ENCODE peak calls at places on chromosomes 1 and 21, in four cellular contexts. I is right atrium auricular region, W is mammary epithelial cell, C is GM13976. R is an unnamed sample.
A peak's percentile ranks its signal among the peaks of the same experiment; 100 is the strongest.

GRCh38 chr1:91761303-91761721 is 124.6 kb downstream of the TGFBR3 start:
- DNase-seq in I (peak; percentile 59), W (no peak), C (no peak), R (no peak)

GRCh38 chr1:37808369-37809319 is 636 bp upstream of the YRDC start:
- DNase-seq in I (peak; percentile 64), W (peak; percentile 75), C (peak; percentile 88), R (peak; percentile 94)

GRCh38 chr1:154869351-154870116 is 547 bp downstream of the KCNN3 start:
- DNase-seq in I (peak; percentile 73), W (no peak), C (no peak), R (no peak)

GRCh38 chr1:225343618-225344017 is 84.2 kb downstream of the LBR start:
- DNase-seq in I (no peak), W (no peak), C (no peak), R (no peak)

GRCh38 chr1:17167783-17168479 is 37.0 kb upstream of the PADI1 start:
- DNase-seq in I (no peak), W (peak; percentile 93), C (no peak), R (no peak)

GRCh38 chr1:55519937-55520683 is 304.9 kb upstream of the USP24 start:
- DNase-seq in I (no peak), W (no peak), C (no peak), R (no peak)

GRCh38 chr1:97270508-97271307 is 549.1 kb downstream of the PTBP2 start:
- DNase-seq in I (no peak), W (no peak), C (no peak), R (no peak)

GRCh38 chr1:241063281-241063680 is 293.7 kb downstream of the RGS7 start:
- DNase-seq in I (no peak), W (no peak), C (no peak), R (no peak)

GRCh38 chr1:17719874-17720273 is 35.3 kb upstream of the ACTL8 start:
- DNase-seq in I (no peak), W (peak; percentile 28), C (no peak), R (no peak)

GRCh38 chr1:155339515-155340111 is 18.9 kb downstream of the RUSC1 start:
- DNase-seq in I (no peak), W (no peak), C (no peak), R (no peak)

GRCh38 chr1:110581637-110582036 is 24.5 kb downstream of the KCNA2 start:
- DNase-seq in I (no peak), W (no peak), C (no peak), R (no peak)

GRCh38 chr1:171081994-171082295 is 8.8 kb upstream of the FMO3 start:
- DNase-seq in I (no peak), W (no peak), C (no peak), R (no peak)

GRCh38 chr21:45800339-45801080 is 157.0 kb downstream of the PCBP3 start:
- DNase-seq in I (no peak), W (no peak), C (no peak), R (no peak)

GRCh38 chr1:144101397-144102050 is 129.7 kb upstream of the FAM72C start:
- DNase-seq in I (peak; percentile 59), W (peak; percentile 29), C (no peak), R (peak; percentile 91)

GRCh38 chr1:63073530-63074306 is 248.6 kb upstream of the FOXD3 start:
- DNase-seq in I (no peak), W (no peak), C (peak; percentile 35), R (no peak)

GRCh38 chr1:9376886-9377333 is 84.2 kb downstream of the SPSB1 start:
- DNase-seq in I (peak; percentile 92), W (no peak), C (no peak), R (no peak)

GRCh38 chr1:77421504-77422233 is 139.8 kb downstream of the AK5 start:
- DNase-seq in I (no peak), W (no peak), C (no peak), R (no peak)

GRCh38 chr1:162822391-162823200 is 32.1 kb downstream of the HSD17B7 start:
- DNase-seq in I (no peak), W (no peak), C (peak; percentile 32), R (peak; percentile 83)

GRCh38 chr1:10537082-10537766 is 62.5 kb downstream of the PEX14 start:
- DNase-seq in I (no peak), W (no peak), C (no peak), R (no peak)

GRCh38 chr1:159197767-159198557 is 6.7 kb upstream of the ACKR1 start:
- DNase-seq in I (peak; percentile 71), W (peak; percentile 54), C (peak; percentile 59), R (peak; percentile 85)

GRCh38 chr1:24567792-24568388 is 12.0 kb downstream of the NCMAP start:
- DNase-seq in I (no peak), W (peak; percentile 11), C (no peak), R (no peak)

GRCh38 chr1:183472488-183473285 is at the start of gene SMG7:
- DNase-seq in I (no peak), W (peak; percentile 33), C (no peak), R (peak; percentile 88)

GRCh38 chr1:52506349-52506748 is 46.5 kb downstream of the TUT4 start:
- DNase-seq in I (no peak), W (no peak), C (no peak), R (no peak)

GRCh38 chr1:54249798-54250497 is 50.0 kb downstream of the MRPL37 start:
- DNase-seq in I (no peak), W (no peak), C (no peak), R (no peak)

GRCh38 chr21:35102488-35103407 is 53.6 kb upstream of the RUNX1 start:
- DNase-seq in I (peak; percentile 62), W (peak; percentile 31), C (peak; percentile 46), R (no peak)

GRCh38 chr1:231326248-231326647 is 11.4 kb downstream of the EXOC8 start:
- DNase-seq in I (no peak), W (no peak), C (no peak), R (no peak)

GRCh38 chr1:231324660-231325059 is 13.0 kb downstream of the EXOC8 start:
- DNase-seq in I (no peak), W (no peak), C (no peak), R (peak; percentile 44)

GRCh38 chr1:231319080-231319479 is 18.6 kb downstream of the EXOC8 start:
- DNase-seq in I (no peak), W (no peak), C (no peak), R (no peak)

GRCh38 chr1:231318568-231318967 is 19.1 kb downstream of the EXOC8 start:
- DNase-seq in I (no peak), W (no peak), C (no peak), R (peak; percentile 60)

GRCh38 chr1:231322880-231323530 is 14.6 kb downstream of the EXOC8 start:
- DNase-seq in I (peak; percentile 32), W (no peak), C (no peak), R (peak; percentile 60)
- TF ChIP-seq CTCF in I (no peak), W (peak; percentile 7), C (no peak), R (no peak)

GRCh38 chr21:36757246-36757645 is 58.3 kb downstream of the SIM2 start:
- DNase-seq in I (no peak), W (no peak), C (no peak), R (no peak)
- TF ChIP-seq CTCF in I (no peak), W (no peak), C (no peak), R (no peak)

GRCh38 chr1:205343431-205344009 is 13.2 kb downstream of the KLHDC8A start:
- DNase-seq in I (no peak), W (no peak), C (no peak), R (no peak)
- TF ChIP-seq CTCF in I (no peak), W (no peak), C (no peak), R (peak; percentile 35)

DNA sequence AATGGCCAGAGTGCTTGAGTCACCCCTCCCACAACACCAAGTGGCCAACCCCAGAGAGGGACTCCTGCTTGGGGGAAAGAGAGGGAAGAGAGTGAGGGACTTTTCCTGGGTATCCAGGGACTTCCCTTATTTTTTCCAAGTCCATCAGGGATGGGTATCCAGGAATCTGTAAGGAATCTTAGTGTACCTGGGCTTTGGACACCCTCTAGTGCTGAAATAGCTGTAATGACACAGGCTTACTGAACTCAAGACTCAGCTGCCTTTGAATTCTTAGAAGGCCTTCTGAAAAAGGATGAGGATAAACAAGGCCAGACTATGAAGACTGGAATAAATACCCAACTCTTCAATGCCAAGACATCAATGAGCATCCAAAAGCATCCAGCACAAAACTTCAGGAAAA is 12.0 kb downstream of the TSHB start:
- DNase-seq in I (no peak), W (peak; percentile 33), C (no peak), R (no peak)
- TF ChIP-seq CTCF in I (no peak), W (peak; percentile 62), C (no peak), R (no peak)